ENCODE peak calls at places on chromosome 21, in four cellular contexts. One of them, this sample, is unnamed.

GRCh38 chr21:36381841-36382589 is 3.2 kb upstream of the CHAF1B start:
- DNase-seq in A549: no peak
- DNase-seq in GM12878: no peak
- DNase-seq in K562: no peak
- DNase-seq in this sample: no peak

GRCh38 chr21:35043549-35043948 is 5.6 kb downstream of the RUNX1 start:
- DNase-seq in A549: no peak
- DNase-seq in GM12878: no peak
- DNase-seq in K562: no peak
- DNase-seq in this sample: no peak

GRCh38 chr21:35547946-35548774 is 499.1 kb upstream of the RUNX1 start:
- DNase-seq in A549: no peak
- DNase-seq in GM12878: no peak
- DNase-seq in K562: peak; percentile 84
- DNase-seq in this sample: no peak

GRCh38 chr21:36635991-36636390 is 62.9 kb upstream of the SIM2 start:
- DNase-seq in A549: no peak
- DNase-seq in GM12878: no peak
- DNase-seq in K562: no peak
- DNase-seq in this sample: no peak

GRCh38 chr21:36079010-36079649 is 9.3 kb downstream of the CBR1 start:
- DNase-seq in A549: no peak
- DNase-seq in GM12878: no peak
- DNase-seq in K562: peak; percentile 66
- DNase-seq in this sample: no peak

GRCh38 chr21:36661511-36662309 is 37.2 kb upstream of the SIM2 start:
- DNase-seq in A549: peak; percentile 54
- DNase-seq in GM12878: no peak
- DNase-seq in K562: peak; percentile 72
- DNase-seq in this sample: peak; percentile 96

GRCh38 chr21:36803801-36804452 is 105.0 kb downstream of the SIM2 start:
- DNase-seq in A549: no peak
- DNase-seq in GM12878: no peak
- DNase-seq in K562: no peak
- DNase-seq in this sample: no peak

GRCh38 chr21:38443110-38443509 is 55.2 kb downstream of the ERG start:
- DNase-seq in A549: no peak
- DNase-seq in GM12878: no peak
- DNase-seq in K562: no peak
- DNase-seq in this sample: no peak

GRCh38 chr21:30340714-30341573 is 3.5 kb upstream of the KRTAP27-1 start:
- DNase-seq in A549: peak; percentile 29
- DNase-seq in GM12878: no peak
- DNase-seq in K562: peak; percentile 37
- DNase-seq in this sample: peak; percentile 3

GRCh38 chr21:27426196-27426595 is 459.3 kb upstream of the ADAMTS5 start:
- DNase-seq in A549: no peak
- DNase-seq in GM12878: no peak
- DNase-seq in K562: no peak
- DNase-seq in this sample: no peak

GRCh38 chr21:37207441-37208009 is 59.6 kb downstream of the VPS26C start:
- DNase-seq in A549: no peak
- DNase-seq in GM12878: peak; percentile 82
- DNase-seq in K562: no peak
- DNase-seq in this sample: peak; percentile 93

GRCh38 chr21:30769724-30770431 is 14.7 kb upstream of the KRTAP21-1 start:
- DNase-seq in A549: no peak
- DNase-seq in GM12878: no peak
- DNase-seq in K562: no peak
- DNase-seq in this sample: no peak

GRCh38 chr21:26385721-26386120 is 187.4 kb downstream of the CYYR1 start:
- DNase-seq in A549: no peak
- DNase-seq in GM12878: no peak
- DNase-seq in K562: no peak
- DNase-seq in this sample: no peak

GRCh38 chr21:35198004-35198403 is 148.9 kb upstream of the RUNX1 start:
- DNase-seq in A549: peak; percentile 63
- DNase-seq in GM12878: no peak
- DNase-seq in K562: no peak
- DNase-seq in this sample: no peak

GRCh38 chr21:38136201-38136600 is 120.6 kb upstream of the KCNJ15 start:
- DNase-seq in A549: peak; percentile 56
- DNase-seq in GM12878: no peak
- DNase-seq in K562: no peak
- DNase-seq in this sample: no peak

GRCh38 chr21:38244885-38245869 is 11.6 kb upstream of the KCNJ15 start:
- DNase-seq in A549: peak; percentile 77
- DNase-seq in GM12878: peak; percentile 59
- DNase-seq in K562: no peak
- DNase-seq in this sample: no peak

GRCh38 chr21:29436143-29436542 is 137.4 kb downstream of the BACH1 start:
- DNase-seq in A549: no peak
- DNase-seq in GM12878: no peak
- DNase-seq in K562: no peak
- DNase-seq in this sample: no peak

GRCh38 chr21:27819299-27819698 is 852.4 kb upstream of the ADAMTS5 start:
- DNase-seq in A549: no peak
- DNase-seq in GM12878: no peak
- DNase-seq in K562: no peak
- DNase-seq in this sample: no peak

GRCh38 chr21:15730484-15731242 is 881 bp downstream of the USP25 start:
- DNase-seq in A549: no peak
- DNase-seq in GM12878: no peak
- DNase-seq in K562: peak; percentile 32
- DNase-seq in this sample: no peak

GRCh38 chr21:35138665-35139381 is 89.7 kb upstream of the RUNX1 start:
- DNase-seq in A549: no peak
- DNase-seq in GM12878: no peak
- DNase-seq in K562: peak; percentile 78
- DNase-seq in this sample: no peak

GRCh38 chr21:28959367-28960099 is 33.1 kb downstream of the LTN1 start:
- DNase-seq in A549: peak; percentile 25
- DNase-seq in GM12878: no peak
- DNase-seq in K562: peak; percentile 6
- DNase-seq in this sample: peak; percentile 2

GRCh38 chr21:39867198-39867650 is at the start of gene PCP4:
- DNase-seq in A549: peak; percentile 36
- DNase-seq in GM12878: no peak
- DNase-seq in K562: peak; percentile 71
- DNase-seq in this sample: peak; percentile 7

GRCh38 chr21:27372381-27372780 is 405.5 kb upstream of the ADAMTS5 start:
- DNase-seq in A549: no peak
- DNase-seq in GM12878: no peak
- DNase-seq in K562: no peak
- DNase-seq in this sample: no peak

GRCh38 chr21:38531610-38532009 is 33.3 kb upstream of the ERG start:
- DNase-seq in A549: no peak
- DNase-seq in GM12878: no peak
- DNase-seq in K562: no peak
- DNase-seq in this sample: no peak

GRCh38 chr21:32172106-32172505 is 106.7 kb downstream of the MIS18A start:
- DNase-seq in A549: no peak
- DNase-seq in GM12878: no peak
- DNase-seq in K562: no peak
- DNase-seq in this sample: no peak
- TF ChIP-seq CEBPB in A549: no peak
- TF ChIP-seq CEBPB in GM12878: no peak
- TF ChIP-seq CEBPB in K562: no peak
- TF ChIP-seq CEBPB in this sample: no peak

GRCh38 chr21:42063206-42063577 is 7.9 kb upstream of the UMODL1 start:
- DNase-seq in A549: no peak
- DNase-seq in GM12878: peak; percentile 36
- DNase-seq in K562: no peak
- DNase-seq in this sample: no peak
- TF ChIP-seq SMC3 in A549: no peak
- TF ChIP-seq SMC3 in GM12878: no peak
- TF ChIP-seq SMC3 in K562: no peak
- TF ChIP-seq SMC3 in this sample: no peak

DNA sequence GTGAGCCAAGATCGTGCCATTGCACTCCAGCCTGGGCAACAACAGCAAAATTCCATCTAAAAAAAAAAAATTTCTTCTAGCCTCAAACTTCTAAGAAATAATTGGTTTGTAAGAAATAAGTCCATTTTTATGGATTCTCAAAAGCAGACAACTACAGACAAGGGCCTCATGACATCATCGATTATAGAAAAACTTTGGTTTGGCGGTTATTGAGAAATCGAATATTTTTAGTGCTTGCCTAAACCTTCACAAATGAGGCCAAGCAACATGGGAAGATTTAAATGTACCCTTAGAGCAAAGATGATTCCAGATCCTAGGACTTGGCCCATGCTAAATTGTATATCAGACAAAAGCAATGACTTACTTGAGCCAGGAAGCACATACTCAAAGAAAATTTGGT is 27.8 kb upstream of the MX1 start:
- DNase-seq in A549: no peak
- DNase-seq in GM12878: no peak
- DNase-seq in K562: no peak
- DNase-seq in this sample: no peak
- TF ChIP-seq CHD2 in A549: no peak
- TF ChIP-seq CHD2 in GM12878: no peak
- TF ChIP-seq CHD2 in K562: no peak
- TF ChIP-seq CHD2 in this sample: no peak

GRCh38 chr21:44802396-44803153 is 955 bp upstream of the UBE2G2 start:
- DNase-seq in A549: no peak
- DNase-seq in GM12878: no peak
- DNase-seq in K562: peak; percentile 74
- DNase-seq in this sample: peak; percentile 81
- TF ChIP-seq CEBPB in A549: no peak
- TF ChIP-seq CEBPB in GM12878: no peak
- TF ChIP-seq CEBPB in K562: no peak
- TF ChIP-seq CEBPB in this sample: no peak

GRCh38 chr21:17613242-17613676 is 558 bp upstream of the BTG3 start:
- DNase-seq in A549: peak; percentile 11
- DNase-seq in GM12878: no peak
- DNase-seq in K562: no peak
- DNase-seq in this sample: no peak
- TF ChIP-seq SMC3 in A549: no peak
- TF ChIP-seq SMC3 in GM12878: no peak
- TF ChIP-seq SMC3 in K562: no peak
- TF ChIP-seq SMC3 in this sample: no peak

DNA sequence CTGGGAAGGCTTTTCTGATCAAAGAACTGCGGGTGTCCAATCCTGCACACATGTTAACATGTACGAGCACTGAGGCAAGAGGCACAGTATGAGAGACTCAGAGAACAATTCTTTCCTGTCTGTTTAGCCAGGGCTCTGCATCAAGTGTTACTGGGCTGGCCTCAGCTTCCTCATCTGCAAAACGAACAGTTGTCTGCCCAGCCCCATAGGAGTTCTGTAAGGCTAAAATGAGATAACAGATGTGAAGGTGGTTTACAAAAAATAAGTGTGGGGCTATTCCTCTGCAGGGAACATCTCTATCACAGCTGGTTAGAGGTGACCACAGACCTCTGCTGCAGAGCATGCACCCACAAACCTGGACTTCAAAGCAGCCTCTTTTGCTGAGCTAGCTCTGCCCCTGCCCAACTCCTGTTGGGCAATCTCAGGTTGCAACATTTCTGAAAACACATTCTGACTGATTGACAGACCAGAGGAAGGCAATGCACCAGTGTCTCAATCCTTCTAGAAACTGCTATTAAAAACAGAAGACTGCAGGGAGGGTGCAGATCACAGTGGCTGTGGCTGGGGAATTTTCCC is 10.5 kb upstream of the OLIG1 start:
- DNase-seq in A549: no peak
- DNase-seq in GM12878: no peak
- DNase-seq in K562: no peak
- DNase-seq in this sample: peak; percentile 11
- TF ChIP-seq CHD2 in A549: no peak
- TF ChIP-seq CHD2 in GM12878: no peak
- TF ChIP-seq CHD2 in K562: no peak
- TF ChIP-seq CHD2 in this sample: no peak

This sample was measured in HepG2.